ENCODE peak calls at places on chromosomes 3 and 15, in five cellular contexts. One of them, this sample, is unnamed.

GRCh38 chr15:79990997-79991334 is 20.0 kb upstream of the BCL2A1 start:
- DNase-seq in naive thymus-derived CD4-positive, alpha-beta T cell: no peak
- DNase-seq in WTC11: no peak
- DNase-seq in kidney: no peak
- DNase-seq in activated naive CD4-positive, alpha-beta T cell: no peak
- DNase-seq in this sample: no peak

GRCh38 chr15:48084759-48085420 is 35.9 kb upstream of the SLC24A5 start:
- DNase-seq in naive thymus-derived CD4-positive, alpha-beta T cell: no peak
- DNase-seq in WTC11: peak
- DNase-seq in kidney: no peak
- DNase-seq in activated naive CD4-positive, alpha-beta T cell: no peak
- DNase-seq in this sample: peak

GRCh38 chr3:128499724-128500275 is 6.8 kb upstream of the GATA2 start:
- DNase-seq in naive thymus-derived CD4-positive, alpha-beta T cell: no peak
- DNase-seq in WTC11: no peak
- DNase-seq in kidney: no peak
- DNase-seq in activated naive CD4-positive, alpha-beta T cell: no peak
- DNase-seq in this sample: no peak

GRCh38 chr3:133886031-133886722 is 9.5 kb downstream of the RAB6B start:
- DNase-seq in naive thymus-derived CD4-positive, alpha-beta T cell: no peak
- DNase-seq in WTC11: no peak
- DNase-seq in kidney: peak
- DNase-seq in activated naive CD4-positive, alpha-beta T cell: no peak
- DNase-seq in this sample: no peak

GRCh38 chr15:78072080-78072892 is 5.2 kb downstream of the TBC1D2B start:
- DNase-seq in naive thymus-derived CD4-positive, alpha-beta T cell: peak
- DNase-seq in WTC11: peak
- DNase-seq in kidney: no peak
- DNase-seq in activated naive CD4-positive, alpha-beta T cell: no peak
- DNase-seq in this sample: no peak

GRCh38 chr3:71725279-71725991 is at the start of gene EIF4E3:
- DNase-seq in naive thymus-derived CD4-positive, alpha-beta T cell: no peak
- DNase-seq in WTC11: peak
- DNase-seq in kidney: peak
- DNase-seq in activated naive CD4-positive, alpha-beta T cell: no peak
- DNase-seq in this sample: peak

GRCh38 chr3:18641916-18642315 is 216.8 kb upstream of the SATB1 start:
- DNase-seq in naive thymus-derived CD4-positive, alpha-beta T cell: no peak
- DNase-seq in WTC11: no peak
- DNase-seq in kidney: no peak
- DNase-seq in activated naive CD4-positive, alpha-beta T cell: no peak
- DNase-seq in this sample: no peak

GRCh38 chr3:16961621-16962205 is 77.0 kb downstream of the PLCL2 start:
- DNase-seq in naive thymus-derived CD4-positive, alpha-beta T cell: no peak
- DNase-seq in WTC11: peak
- DNase-seq in kidney: no peak
- DNase-seq in activated naive CD4-positive, alpha-beta T cell: no peak
- DNase-seq in this sample: peak

GRCh38 chr15:73926191-73927002 is at the start of gene LOXL1:
- DNase-seq in naive thymus-derived CD4-positive, alpha-beta T cell: no peak
- DNase-seq in WTC11: peak
- DNase-seq in kidney: peak
- DNase-seq in activated naive CD4-positive, alpha-beta T cell: no peak
- DNase-seq in this sample: peak

GRCh38 chr15:39622660-39623549 is 42.0 kb downstream of the THBS1 start:
- DNase-seq in naive thymus-derived CD4-positive, alpha-beta T cell: no peak
- DNase-seq in WTC11: no peak
- DNase-seq in kidney: no peak
- DNase-seq in activated naive CD4-positive, alpha-beta T cell: no peak
- DNase-seq in this sample: no peak

GRCh38 chr3:185049710-185050109 is 103.2 kb downstream of the C3orf70 start:
- DNase-seq in naive thymus-derived CD4-positive, alpha-beta T cell: no peak
- DNase-seq in WTC11: no peak
- DNase-seq in kidney: no peak
- DNase-seq in activated naive CD4-positive, alpha-beta T cell: no peak
- DNase-seq in this sample: peak

GRCh38 chr3:86923071-86923476 is 67.9 kb downstream of the VGLL3 start:
- DNase-seq in naive thymus-derived CD4-positive, alpha-beta T cell: no peak
- DNase-seq in WTC11: no peak
- DNase-seq in kidney: no peak
- DNase-seq in activated naive CD4-positive, alpha-beta T cell: no peak
- DNase-seq in this sample: peak

GRCh38 chr3:111763968-111764367 is 95.1 kb upstream of the PHLDB2 start:
- DNase-seq in naive thymus-derived CD4-positive, alpha-beta T cell: no peak
- DNase-seq in WTC11: no peak
- DNase-seq in kidney: no peak
- DNase-seq in activated naive CD4-positive, alpha-beta T cell: no peak
- DNase-seq in this sample: no peak

GRCh38 chr3:139260793-139261736 is 82.8 kb upstream of the MRPS22 start:
- DNase-seq in naive thymus-derived CD4-positive, alpha-beta T cell: no peak
- DNase-seq in WTC11: no peak
- DNase-seq in kidney: no peak
- DNase-seq in activated naive CD4-positive, alpha-beta T cell: no peak
- DNase-seq in this sample: no peak

GRCh38 chr15:39125904-39126303 is 455.0 kb upstream of the THBS1 start:
- DNase-seq in naive thymus-derived CD4-positive, alpha-beta T cell: no peak
- DNase-seq in WTC11: peak
- DNase-seq in kidney: no peak
- DNase-seq in activated naive CD4-positive, alpha-beta T cell: no peak
- DNase-seq in this sample: peak

GRCh38 chr3:177284383-177284881 is 87.2 kb upstream of the TBL1XR1 start:
- DNase-seq in naive thymus-derived CD4-positive, alpha-beta T cell: no peak
- DNase-seq in WTC11: peak
- DNase-seq in kidney: no peak
- DNase-seq in activated naive CD4-positive, alpha-beta T cell: no peak
- DNase-seq in this sample: peak

GRCh38 chr3:102170545-102170944 is 264.3 kb upstream of the ZPLD1 start:
- DNase-seq in naive thymus-derived CD4-positive, alpha-beta T cell: no peak
- DNase-seq in WTC11: no peak
- DNase-seq in kidney: no peak
- DNase-seq in activated naive CD4-positive, alpha-beta T cell: no peak
- DNase-seq in this sample: no peak